ENCODE peak calls at places on chromosomes 16 and 17, in seven cellular contexts. One of them, this sample, is unnamed.

GRCh38 chr17:79844869-79845600 is 5.8 kb upstream of the CBX4 start:
- DNase-seq in sigmoid colon: peak
- DNase-seq in tibial artery: no peak
- DNase-seq in heart right ventricle: peak
- DNase-seq in endodermal cell: peak
- DNase-seq in gastrocnemius medialis: no peak
- DNase-seq in CD8-positive, alpha-beta T cell: no peak
- DNase-seq in this sample: no peak

GRCh38 chr17:4386406-4386805 is 19.9 kb upstream of the UBE2G1 start:
- DNase-seq in heart right ventricle: no peak
- DNase-seq in sigmoid colon: no peak
- DNase-seq in tibial artery: no peak
- DNase-seq in gastrocnemius medialis: no peak
- DNase-seq in endodermal cell: no peak
- DNase-seq in CD8-positive, alpha-beta T cell: no peak
- DNase-seq in this sample: no peak

GRCh38 chr17:58630883-58631522 is 60.8 kb downstream of the TEX14 start:
- DNase-seq in endodermal cell: peak
- DNase-seq in gastrocnemius medialis: peak
- DNase-seq in sigmoid colon: peak
- DNase-seq in heart right ventricle: peak
- DNase-seq in tibial artery: no peak
- DNase-seq in CD8-positive, alpha-beta T cell: no peak
- DNase-seq in this sample: no peak

GRCh38 chr17:12600349-12600748 is 65.3 kb upstream of the MYOCD start:
- DNase-seq in tibial artery: no peak
- DNase-seq in sigmoid colon: no peak
- DNase-seq in endodermal cell: no peak
- DNase-seq in gastrocnemius medialis: no peak
- DNase-seq in CD8-positive, alpha-beta T cell: no peak
- DNase-seq in heart right ventricle: no peak
- DNase-seq in this sample: no peak

GRCh38 chr17:21678451-21679081 is 13.8 kb upstream of the KCNJ18 start:
- DNase-seq in gastrocnemius medialis: no peak
- DNase-seq in sigmoid colon: peak
- DNase-seq in endodermal cell: no peak
- DNase-seq in CD8-positive, alpha-beta T cell: no peak
- DNase-seq in tibial artery: peak
- DNase-seq in heart right ventricle: no peak
- DNase-seq in this sample: no peak

GRCh38 chr17:51166987-51167931 is 1.0 kb downstream of the NME2 start:
- DNase-seq in heart right ventricle: peak
- DNase-seq in gastrocnemius medialis: peak
- DNase-seq in sigmoid colon: no peak
- DNase-seq in endodermal cell: peak
- DNase-seq in CD8-positive, alpha-beta T cell: peak
- DNase-seq in tibial artery: no peak
- DNase-seq in this sample: no peak

GRCh38 chr17:28385037-28385797 is 13.7 kb downstream of the SARM1 start:
- DNase-seq in heart right ventricle: no peak
- DNase-seq in CD8-positive, alpha-beta T cell: no peak
- DNase-seq in endodermal cell: peak
- DNase-seq in tibial artery: no peak
- DNase-seq in gastrocnemius medialis: no peak
- DNase-seq in sigmoid colon: no peak
- DNase-seq in this sample: no peak

GRCh38 chr16:86502856-86503748 is 7.2 kb upstream of the FOXF1 start:
- DNase-seq in sigmoid colon: peak
- DNase-seq in endodermal cell: no peak
- DNase-seq in CD8-positive, alpha-beta T cell: no peak
- DNase-seq in tibial artery: no peak
- DNase-seq in heart right ventricle: no peak
- DNase-seq in gastrocnemius medialis: no peak
- DNase-seq in this sample: no peak

GRCh38 chr17:28344011-28344410 is 8.4 kb downstream of the TNFAIP1 start:
- DNase-seq in endodermal cell: no peak
- DNase-seq in CD8-positive, alpha-beta T cell: no peak
- DNase-seq in sigmoid colon: no peak
- DNase-seq in heart right ventricle: no peak
- DNase-seq in tibial artery: no peak
- DNase-seq in gastrocnemius medialis: no peak
- DNase-seq in this sample: no peak

GRCh38 chr17:9766970-9767369 is 24.4 kb downstream of the DHRS7C start:
- DNase-seq in sigmoid colon: no peak
- DNase-seq in gastrocnemius medialis: no peak
- DNase-seq in CD8-positive, alpha-beta T cell: no peak
- DNase-seq in endodermal cell: no peak
- DNase-seq in tibial artery: no peak
- DNase-seq in heart right ventricle: peak
- DNase-seq in this sample: no peak

GRCh38 chr16:9549487-9549886 is 458.0 kb downstream of the HAPSTR1 start:
- DNase-seq in endodermal cell: no peak
- DNase-seq in sigmoid colon: no peak
- DNase-seq in gastrocnemius medialis: no peak
- DNase-seq in CD8-positive, alpha-beta T cell: no peak
- DNase-seq in heart right ventricle: no peak
- DNase-seq in tibial artery: no peak
- DNase-seq in this sample: no peak

GRCh38 chr17:40340880-40341807 is 23.4 kb downstream of the GJD3 start:
- DNase-seq in CD8-positive, alpha-beta T cell: peak
- DNase-seq in endodermal cell: peak
- DNase-seq in heart right ventricle: peak
- DNase-seq in tibial artery: peak
- DNase-seq in sigmoid colon: peak
- DNase-seq in gastrocnemius medialis: peak
- DNase-seq in this sample: no peak

GRCh38 chr16:76856112-76856511 is 334.9 kb upstream of the MON1B start:
- DNase-seq in CD8-positive, alpha-beta T cell: no peak
- DNase-seq in gastrocnemius medialis: no peak
- DNase-seq in endodermal cell: no peak
- DNase-seq in sigmoid colon: no peak
- DNase-seq in tibial artery: no peak
- DNase-seq in heart right ventricle: no peak
- DNase-seq in this sample: no peak

GRCh38 chr16:71557954-71558582 is 18.8 kb downstream of the TAT start:
- DNase-seq in gastrocnemius medialis: no peak
- DNase-seq in sigmoid colon: no peak
- DNase-seq in tibial artery: no peak
- DNase-seq in heart right ventricle: no peak
- DNase-seq in endodermal cell: no peak
- DNase-seq in CD8-positive, alpha-beta T cell: no peak
- DNase-seq in this sample: no peak

GRCh38 chr16:71547168-71547567 is 20.9 kb downstream of the CHST4 start:
- DNase-seq in tibial artery: no peak
- DNase-seq in gastrocnemius medialis: no peak
- DNase-seq in CD8-positive, alpha-beta T cell: no peak
- DNase-seq in endodermal cell: no peak
- DNase-seq in heart right ventricle: no peak
- DNase-seq in sigmoid colon: no peak
- DNase-seq in this sample: no peak

GRCh38 chr16:71555230-71555891 is 21.5 kb downstream of the TAT start:
- DNase-seq in CD8-positive, alpha-beta T cell: no peak
- DNase-seq in tibial artery: no peak
- DNase-seq in sigmoid colon: no peak
- DNase-seq in heart right ventricle: no peak
- DNase-seq in gastrocnemius medialis: no peak
- DNase-seq in endodermal cell: no peak
- DNase-seq in this sample: no peak

GRCh38 chr16:71557299-71557698 is 19.6 kb downstream of the TAT start:
- DNase-seq in gastrocnemius medialis: no peak
- DNase-seq in sigmoid colon: no peak
- DNase-seq in endodermal cell: no peak
- DNase-seq in CD8-positive, alpha-beta T cell: no peak
- DNase-seq in heart right ventricle: no peak
- DNase-seq in tibial artery: no peak
- DNase-seq in this sample: no peak

GRCh38 chr16:71552698-71553503 is 24.0 kb downstream of the TAT start:
- DNase-seq in endodermal cell: peak
- DNase-seq in gastrocnemius medialis: no peak
- DNase-seq in heart right ventricle: no peak
- DNase-seq in CD8-positive, alpha-beta T cell: no peak
- DNase-seq in tibial artery: no peak
- DNase-seq in sigmoid colon: no peak
- DNase-seq in this sample: no peak
- TF ChIP-seq CTCF in endodermal cell: peak
- TF ChIP-seq CTCF in gastrocnemius medialis: no peak
- TF ChIP-seq CTCF in heart right ventricle: no peak
- TF ChIP-seq CTCF in CD8-positive, alpha-beta T cell: no peak
- TF ChIP-seq CTCF in tibial artery: no peak
- TF ChIP-seq CTCF in sigmoid colon: no peak
- TF ChIP-seq CTCF in this sample: no peak

DNA sequence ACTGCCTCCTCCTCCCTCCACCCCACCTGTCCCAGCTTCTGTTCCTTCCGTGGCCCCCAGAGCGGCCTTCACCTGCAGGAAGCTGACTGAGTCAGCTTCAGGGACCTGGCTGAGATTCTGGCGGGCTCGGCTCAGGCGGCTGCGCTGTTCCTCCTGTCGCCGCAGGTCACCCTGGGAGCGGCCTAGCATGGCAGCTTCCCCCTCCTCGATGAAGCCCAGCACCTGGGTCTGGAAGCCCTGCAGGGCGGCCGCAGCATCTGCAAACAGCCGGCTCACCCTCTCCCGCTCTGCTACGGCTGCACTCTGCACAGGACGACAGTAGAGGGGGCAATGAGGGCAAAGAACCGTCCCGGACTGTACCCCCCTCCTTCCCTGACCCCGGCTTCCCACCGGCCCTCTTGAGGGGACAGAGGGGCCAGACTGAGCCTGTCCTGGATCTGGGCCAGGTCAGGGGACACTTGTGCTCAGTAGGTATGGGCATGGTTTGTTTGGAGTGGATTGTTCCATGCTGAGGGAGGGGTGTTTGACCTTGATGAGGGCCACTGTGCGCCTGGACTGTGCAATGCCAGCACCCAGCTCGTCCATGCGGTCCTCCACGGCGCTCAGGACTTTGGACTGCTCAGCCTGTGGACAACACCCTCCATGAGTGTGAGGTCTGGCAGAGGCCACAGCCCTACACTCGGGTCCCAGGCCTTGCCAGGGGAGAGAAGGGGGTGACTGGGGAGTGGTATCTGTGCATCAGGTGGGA is 2.0 kb downstream of the TRIM47 start:
- DNase-seq in tibial artery: peak
- DNase-seq in gastrocnemius medialis: peak
- DNase-seq in sigmoid colon: peak
- DNase-seq in CD8-positive, alpha-beta T cell: peak
- DNase-seq in endodermal cell: peak
- DNase-seq in heart right ventricle: no peak
- DNase-seq in this sample: no peak
- TF ChIP-seq CTCF in tibial artery: peak
- TF ChIP-seq CTCF in gastrocnemius medialis: no peak
- TF ChIP-seq CTCF in sigmoid colon: no peak
- TF ChIP-seq CTCF in CD8-positive, alpha-beta T cell: peak
- TF ChIP-seq CTCF in endodermal cell: peak
- TF ChIP-seq CTCF in heart right ventricle: no peak
- TF ChIP-seq CTCF in this sample: peak

GRCh38 chr16:68590201-68590994 is 51.3 kb downstream of the ZFP90 start:
- DNase-seq in CD8-positive, alpha-beta T cell: peak
- DNase-seq in sigmoid colon: no peak
- DNase-seq in endodermal cell: peak
- DNase-seq in heart right ventricle: no peak
- DNase-seq in tibial artery: no peak
- DNase-seq in gastrocnemius medialis: no peak
- DNase-seq in this sample: no peak
- TF ChIP-seq CTCF in CD8-positive, alpha-beta T cell: peak
- TF ChIP-seq CTCF in sigmoid colon: no peak
- TF ChIP-seq CTCF in endodermal cell: peak
- TF ChIP-seq CTCF in heart right ventricle: no peak
- TF ChIP-seq CTCF in tibial artery: no peak
- TF ChIP-seq CTCF in gastrocnemius medialis: no peak
- TF ChIP-seq CTCF in this sample: peak

GRCh38 chr17:81176656-81177055 is 10.6 kb upstream of the AATK start:
- DNase-seq in heart right ventricle: no peak
- DNase-seq in CD8-positive, alpha-beta T cell: no peak
- DNase-seq in gastrocnemius medialis: no peak
- DNase-seq in sigmoid colon: no peak
- DNase-seq in tibial artery: no peak
- DNase-seq in endodermal cell: no peak
- DNase-seq in this sample: no peak
- TF ChIP-seq CTCF in heart right ventricle: no peak
- TF ChIP-seq CTCF in CD8-positive, alpha-beta T cell: no peak
- TF ChIP-seq CTCF in gastrocnemius medialis: no peak
- TF ChIP-seq CTCF in sigmoid colon: no peak
- TF ChIP-seq CTCF in tibial artery: no peak
- TF ChIP-seq CTCF in endodermal cell: no peak
- TF ChIP-seq CTCF in this sample: no peak

GRCh38 chr17:59845595-59846390 is 47.0 kb downstream of the TUBD1 start:
- DNase-seq in heart right ventricle: no peak
- DNase-seq in tibial artery: peak
- DNase-seq in endodermal cell: peak
- DNase-seq in gastrocnemius medialis: peak
- DNase-seq in sigmoid colon: peak
- DNase-seq in CD8-positive, alpha-beta T cell: no peak
- DNase-seq in this sample: no peak
- TF ChIP-seq CTCF in heart right ventricle: no peak
- TF ChIP-seq CTCF in tibial artery: no peak
- TF ChIP-seq CTCF in endodermal cell: no peak
- TF ChIP-seq CTCF in gastrocnemius medialis: no peak
- TF ChIP-seq CTCF in sigmoid colon: no peak
- TF ChIP-seq CTCF in CD8-positive, alpha-beta T cell: no peak
- TF ChIP-seq CTCF in this sample: no peak

GRCh38 chr16:53775106-53775820 is 71.3 kb downstream of the FTO start:
- DNase-seq in heart right ventricle: no peak
- DNase-seq in CD8-positive, alpha-beta T cell: no peak
- DNase-seq in endodermal cell: no peak
- DNase-seq in tibial artery: no peak
- DNase-seq in gastrocnemius medialis: no peak
- DNase-seq in sigmoid colon: no peak
- DNase-seq in this sample: no peak

GRCh38 chr16:53775821-53776431 is 72.0 kb downstream of the FTO start:
- DNase-seq in heart right ventricle: peak
- DNase-seq in CD8-positive, alpha-beta T cell: no peak
- DNase-seq in tibial artery: peak
- DNase-seq in gastrocnemius medialis: peak
- DNase-seq in sigmoid colon: no peak
- DNase-seq in endodermal cell: no peak
- DNase-seq in this sample: peak

GRCh38 chr16:53771655-53772497 is 67.9 kb downstream of the FTO start:
- DNase-seq in heart right ventricle: no peak
- DNase-seq in gastrocnemius medialis: no peak
- DNase-seq in CD8-positive, alpha-beta T cell: no peak
- DNase-seq in sigmoid colon: no peak
- DNase-seq in endodermal cell: no peak
- DNase-seq in tibial artery: no peak
- DNase-seq in this sample: no peak

GRCh38 chr16:53773150-53773846 is 69.3 kb downstream of the FTO start:
- DNase-seq in gastrocnemius medialis: no peak
- DNase-seq in endodermal cell: peak
- DNase-seq in sigmoid colon: no peak
- DNase-seq in tibial artery: no peak
- DNase-seq in CD8-positive, alpha-beta T cell: no peak
- DNase-seq in heart right ventricle: peak
- DNase-seq in this sample: peak

DNA sequence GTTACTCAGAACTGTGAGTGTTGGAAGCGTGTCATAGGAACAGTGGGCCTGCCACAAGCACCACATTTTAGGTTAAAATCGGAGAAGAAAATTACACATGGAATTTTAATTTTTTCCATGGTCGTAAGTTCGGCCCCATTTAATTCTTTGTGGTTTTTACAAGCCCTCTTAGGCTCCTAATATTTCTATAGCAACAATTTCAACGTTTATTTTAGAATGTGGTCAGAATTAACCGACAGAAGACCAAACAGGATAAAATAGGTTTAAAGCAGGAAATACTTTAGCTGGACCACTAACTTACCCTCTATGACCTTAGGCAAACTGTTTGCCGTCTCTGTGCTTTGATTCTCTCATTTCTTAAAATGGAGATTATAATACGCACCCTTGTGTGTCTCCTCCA is 69.9 kb downstream of the FTO start:
- DNase-seq in CD8-positive, alpha-beta T cell: no peak
- DNase-seq in endodermal cell: no peak
- DNase-seq in heart right ventricle: no peak
- DNase-seq in tibial artery: no peak
- DNase-seq in sigmoid colon: no peak
- DNase-seq in gastrocnemius medialis: no peak
- DNase-seq in this sample: no peak
- TF ChIP-seq CTCF in CD8-positive, alpha-beta T cell: no peak
- TF ChIP-seq CTCF in endodermal cell: no peak
- TF ChIP-seq CTCF in heart right ventricle: no peak
- TF ChIP-seq CTCF in tibial artery: no peak
- TF ChIP-seq CTCF in sigmoid colon: no peak
- TF ChIP-seq CTCF in gastrocnemius medialis: no peak
- TF ChIP-seq CTCF in this sample: no peak

This sample was measured in retinal pigment epithelial cell.